ENCODE peak calls at places on chromosomes 2 and 18, in nine cellular contexts. L is kidney, H is A549, X is HCT116, M is NB4, G is heart right ventricle, V is glutamatergic neuron, C is tibial nerve, T is MCF 10A. Y is an unnamed sample.

GRCh38 chr18:11676867-11677266 is 12.2 kb upstream of the GNAL start:
- DNase-seq in L (no peak), H (peak; percentile 19), X (no peak), M (peak; percentile 12), G (no peak), V (no peak), C (no peak), T (peak; percentile 85), Y (no peak)

GRCh38 chr2:242030858-242031257 is 161.3 kb downstream of the RTP5 start:
- DNase-seq in L (no peak), H (no peak), X (no peak), M (no peak), G (no peak), V (no peak), C (no peak), T (no peak), Y (no peak)

GRCh38 chr2:97673915-97674283 is 4.4 kb downstream of the C2orf92 start:
- DNase-seq in L (no peak), H (no peak), X (no peak), M (no peak), G (no peak), V (no peak), C (no peak), T (no peak), Y (no peak)

GRCh38 chr2:151781642-151782041 is 46.6 kb downstream of the ARL5A start:
- DNase-seq in L (no peak), H (no peak), X (no peak), M (no peak), G (no peak), V (no peak), C (no peak), T (no peak), Y (no peak)

GRCh38 chr2:176098366-176099158 is 1.0 kb upstream of the HOXD12 start:
- DNase-seq in L (peak; percentile 59), H (no peak), X (no peak), M (peak; percentile 65), G (no peak), V (no peak), C (no peak), T (no peak), Y (no peak)

GRCh38 chr2:58019209-58019608 is 27.4 kb upstream of the VRK2 start:
- DNase-seq in L (no peak), H (peak; percentile 3), X (no peak), M (no peak), G (no peak), V (no peak), C (no peak), T (no peak), Y (no peak)

GRCh38 chr2:54995553-54995952 is 54.7 kb downstream of the RTN4 start:
- DNase-seq in L (no peak), H (no peak), X (no peak), M (no peak), G (no peak), V (no peak), C (no peak), T (no peak), Y (no peak)

GRCh38 chr18:9058426-9058825 is 44.1 kb upstream of the NDUFV2 start:
- DNase-seq in L (no peak), H (no peak), X (no peak), M (no peak), G (no peak), V (no peak), C (no peak), T (no peak), Y (no peak)

GRCh38 chr2:240785424-240786335 is 34.3 kb downstream of the KIF1A start:
- DNase-seq in L (peak; percentile 73), H (no peak), X (no peak), M (peak; percentile 24), G (no peak), V (peak; percentile 32), C (no peak), T (no peak), Y (peak; percentile 29)

GRCh38 chr2:3563521-3563976 is 5.4 kb upstream of the RNASEH1 start:
- DNase-seq in L (no peak), H (no peak), X (no peak), M (no peak), G (no peak), V (no peak), C (no peak), T (no peak), Y (no peak)

GRCh38 chr2:174778479-174778962 is 14.2 kb upstream of the CHRNA1 start:
- DNase-seq in L (peak; percentile 85), H (no peak), X (no peak), M (peak; percentile 84), G (peak; percentile 53), V (no peak), C (peak; percentile 22), T (peak; percentile 69), Y (peak; percentile 17)

GRCh38 chr2:175156534-175156933 is 11.5 kb downstream of the ATF2 start:
- DNase-seq in L (no peak), H (no peak), X (no peak), M (no peak), G (peak; percentile 6), V (no peak), C (no peak), T (no peak), Y (no peak)

GRCh38 chr18:50651334-50651733 is 91.4 kb downstream of the MAPK4 start:
- DNase-seq in L (no peak), H (no peak), X (no peak), M (no peak), G (no peak), V (no peak), C (no peak), T (no peak), Y (no peak)

DNA sequence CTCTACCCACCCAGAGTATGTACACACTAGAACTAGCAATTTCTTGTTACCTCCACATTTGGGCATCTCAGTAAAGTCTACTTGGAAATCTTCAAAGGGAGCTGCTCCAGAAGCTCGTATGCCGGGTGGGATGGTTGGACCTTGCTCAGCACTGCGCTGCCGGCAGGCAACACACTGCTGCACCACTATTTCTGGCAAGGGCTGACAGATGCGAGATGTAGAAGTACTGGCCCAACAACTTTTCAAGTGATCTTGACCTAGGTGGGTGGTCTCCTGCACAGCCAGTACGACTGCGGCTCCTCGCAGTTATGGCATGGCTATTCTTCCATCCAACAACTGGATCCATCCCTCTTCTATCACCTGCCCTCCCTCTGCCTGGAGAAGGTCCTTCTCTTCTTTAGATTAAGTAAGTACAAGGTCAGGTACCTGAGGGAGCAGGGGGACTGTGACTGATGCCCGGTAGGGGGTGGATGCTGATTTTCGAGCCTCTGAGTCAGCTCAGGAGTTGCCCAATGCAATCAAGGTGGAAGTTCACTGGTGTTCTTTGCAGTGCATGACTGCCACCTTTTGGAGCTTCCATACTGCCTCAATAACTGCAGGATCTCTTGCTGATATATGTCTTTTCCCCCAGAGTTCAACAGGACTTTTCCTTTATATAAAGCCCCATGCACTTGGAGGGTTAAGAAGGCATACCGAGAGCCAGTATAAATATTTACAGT is 100.4 kb upstream of the SLC1A4 start:
- DNase-seq in L (no peak), H (peak; percentile 83), X (peak; percentile 68), M (peak; percentile 67), G (no peak), V (no peak), C (no peak), T (peak; percentile 88), Y (no peak)
- TF ChIP-seq CTCF in L (no peak), H (peak; percentile 80), X (peak; percentile 54), M (peak; percentile 31), G (no peak), V (no peak), C (no peak), T (peak; percentile 55), Y (no peak)

GRCh38 chr18:6994719-6995430 is 122.7 kb downstream of the LAMA1 start:
- DNase-seq in L (no peak), H (no peak), X (no peak), M (no peak), G (no peak), V (no peak), C (no peak), T (peak; percentile 64), Y (no peak)

GRCh38 chr18:7002107-7002506 is 115.5 kb downstream of the LAMA1 start:
- DNase-seq in L (no peak), H (no peak), X (no peak), M (no peak), G (no peak), V (no peak), C (no peak), T (no peak), Y (no peak)

GRCh38 chr18:6997802-6998201 is 119.8 kb downstream of the LAMA1 start:
- DNase-seq in L (no peak), H (no peak), X (no peak), M (peak; percentile 48), G (no peak), V (no peak), C (no peak), T (no peak), Y (no peak)

DNA sequence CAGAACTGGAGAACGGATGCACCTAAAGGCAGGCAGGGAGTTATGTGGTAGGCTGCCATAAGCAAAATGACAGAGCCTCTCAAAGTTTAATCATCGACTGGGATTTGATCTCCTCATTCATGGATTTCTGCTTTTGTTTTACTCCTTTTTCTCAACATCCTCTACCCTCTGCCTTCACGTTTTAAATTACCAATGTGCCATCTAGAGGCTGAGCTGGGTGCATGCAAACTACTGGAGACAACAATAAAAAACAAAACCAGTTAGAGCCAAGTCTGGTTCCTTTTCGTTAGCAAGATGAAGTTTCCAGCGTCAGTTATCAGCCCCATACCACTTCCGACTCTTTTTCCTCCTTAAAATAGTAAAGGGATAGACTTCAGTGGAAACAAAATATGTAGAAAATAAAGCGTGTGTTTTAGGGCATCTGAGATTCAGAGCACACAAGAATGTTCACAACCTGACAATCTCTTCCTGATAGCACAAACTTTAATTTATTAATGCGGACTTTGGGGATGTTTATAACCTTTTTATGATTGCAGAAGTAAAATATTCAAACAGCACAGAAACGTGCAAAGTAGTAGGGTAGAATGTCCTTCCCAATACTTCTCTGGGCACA is 117.0 kb downstream of the LAMA1 start:
- DNase-seq in L (no peak), H (no peak), X (no peak), M (peak; percentile 24), G (no peak), V (no peak), C (no peak), T (peak; percentile 42), Y (no peak)
- TF ChIP-seq CTCF in L (peak; percentile 40), H (peak; percentile 29), X (no peak), M (peak; percentile 50), G (peak; percentile 27), V (peak; percentile 30), C (peak; percentile 14), T (peak; percentile 40), Y (no peak)

GRCh38 chr2:16525265-16525887 is 140.3 kb downstream of the CYRIA start:
- DNase-seq in L (no peak), H (peak; percentile 31), X (peak; percentile 6), M (peak; percentile 64), G (no peak), V (peak; percentile 59), C (no peak), T (peak; percentile 63), Y (no peak)
- TF ChIP-seq CTCF in L (peak; percentile 15), H (peak; percentile 33), X (peak; percentile 68), M (peak; percentile 82), G (peak; percentile 62), V (peak; percentile 73), C (peak; percentile 21), T (peak; percentile 54), Y (no peak)

GRCh38 chr2:74648009-74648443 is at the start of gene M1AP:
- DNase-seq in L (peak; percentile 75), H (no peak), X (peak; percentile 75), M (no peak), G (no peak), V (peak; percentile 35), C (no peak), T (no peak), Y (no peak)
- TF ChIP-seq CTCF in L (no peak), H (no peak), X (peak; percentile 61), M (no peak), G (no peak), V (no peak), C (no peak), T (no peak), Y (no peak)

GRCh38 chr2:42385225-42385624 is 24.2 kb upstream of the COX7A2L start:
- DNase-seq in L (no peak), H (no peak), X (no peak), M (no peak), G (peak; percentile 7), V (peak; percentile 50), C (no peak), T (peak; percentile 20), Y (no peak)
- TF ChIP-seq CTCF in L (peak; percentile 21), H (peak; percentile 46), X (peak; percentile 42), M (peak; percentile 11), G (no peak), V (no peak), C (no peak), T (peak; percentile 4), Y (no peak)